ENCODE peak calls at places on chromosomes 7 and 10, in six cellular contexts. Z, I, H, X, P and K are unnamed samples.
A peak's percentile ranks its signal among the peaks of the same experiment; 100 is the strongest.

GRCh38 chr7:98394377-98394836 is 6.5 kb downstream of the BAIAP2L1 start:
- DNase-seq in Z (no peak), I (peak; percentile 73), H (no peak), X (no peak), P (no peak), K (peak; percentile 81)

GRCh38 chr7:37081436-37081835 is 357.1 kb upstream of the AOAH start:
- DNase-seq in Z (peak; percentile 39), I (no peak), H (no peak), X (no peak), P (peak; percentile 50), K (no peak)

GRCh38 chr7:148153611-148154010 is 437.0 kb upstream of the C7orf33 start:
- DNase-seq in Z (peak; percentile 88), I (no peak), H (no peak), X (peak; percentile 81), P (peak; percentile 93), K (no peak)

GRCh38 chr10:72764151-72764550 is 72.2 kb downstream of the MCU start:
- DNase-seq in Z (no peak), I (peak; percentile 64), H (no peak), X (no peak), P (no peak), K (peak; percentile 93)

GRCh38 chr7:122482212-122482611 is 177.7 kb upstream of the FEZF1 start:
- DNase-seq in Z (no peak), I (no peak), H (no peak), X (no peak), P (no peak), K (no peak)

GRCh38 chr7:157519246-157519645 is 182.4 kb downstream of the DNAJB6 start:
- DNase-seq in Z (no peak), I (no peak), H (peak; percentile 38), X (no peak), P (peak; percentile 17), K (no peak)

GRCh38 chr7:8260871-8261707 is 878 bp downstream of the ICA1 start:
- DNase-seq in Z (peak; percentile 79), I (no peak), H (no peak), X (peak; percentile 67), P (peak; percentile 67), K (no peak)

GRCh38 chr7:92644406-92645113 is 54.4 kb upstream of the FAM133B start:
- DNase-seq in Z (peak; percentile 86), I (no peak), H (no peak), X (peak; percentile 79), P (no peak), K (no peak)

GRCh38 chr7:41996381-41997035 is 240.5 kb downstream of the GLI3 start:
- DNase-seq in Z (no peak), I (peak; percentile 75), H (no peak), X (no peak), P (no peak), K (peak; percentile 76)

GRCh38 chr7:21966271-21966670 is 20.6 kb upstream of the CDCA7L start:
- DNase-seq in Z (no peak), I (no peak), H (no peak), X (no peak), P (no peak), K (no peak)

GRCh38 chr7:71817931-71818330 is 594.2 kb downstream of the CALN1 start:
- DNase-seq in Z (no peak), I (no peak), H (no peak), X (no peak), P (no peak), K (no peak)

GRCh38 chr10:29807407-29807806 is 172.6 kb upstream of the SVIL start:
- DNase-seq in Z (no peak), I (peak; percentile 85), H (no peak), X (no peak), P (no peak), K (peak; percentile 66)

GRCh38 chr7:140013676-140014075 is 49.1 kb downstream of the PARP12 start:
- DNase-seq in Z (no peak), I (no peak), H (no peak), X (no peak), P (no peak), K (no peak)

GRCh38 chr10:15871823-15872222 is 11.5 kb upstream of the MINDY3 start:
- DNase-seq in Z (no peak), I (no peak), H (no peak), X (no peak), P (no peak), K (no peak)

GRCh38 chr7:90111-91063 is 102.0 kb upstream of the FAM20C start:
- DNase-seq in Z (no peak), I (peak; percentile 87), H (no peak), X (no peak), P (no peak), K (peak; percentile 70)

GRCh38 chr10:124650263-124650662 is 93.9 kb downstream of the FAM53B start:
- DNase-seq in Z (no peak), I (no peak), H (no peak), X (no peak), P (no peak), K (no peak)

DNA sequence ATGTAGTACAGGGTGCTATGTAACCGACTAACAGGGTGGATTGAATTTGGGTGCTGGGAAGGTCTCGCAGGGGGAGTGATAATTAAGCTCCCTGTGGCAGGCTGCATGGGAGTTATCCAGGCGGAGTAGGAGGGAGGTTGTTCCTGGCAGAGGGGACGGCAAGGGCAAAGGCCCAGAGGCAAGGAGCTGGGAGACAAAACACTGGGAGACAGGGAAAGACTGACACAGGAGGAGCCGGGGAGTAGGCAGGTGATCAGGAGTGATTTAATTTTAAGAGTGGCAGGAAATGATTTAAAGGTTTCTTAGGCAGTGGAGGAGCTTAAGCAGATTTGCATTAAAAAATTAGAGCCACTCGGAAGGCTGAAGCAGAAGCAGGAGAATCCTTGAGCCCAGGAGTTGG is 40.7 kb upstream of the LEP start:
- DNase-seq in Z (no peak), I (no peak), H (no peak), X (no peak), P (no peak), K (no peak)
- H3K4me3 ChIP-seq in Z (no peak overlapping the region), I (no peak overlapping the region), H (no peak overlapping the region), X (no peak overlapping the region), P (no peak overlapping the region), K (no peak overlapping the region)

DNA sequence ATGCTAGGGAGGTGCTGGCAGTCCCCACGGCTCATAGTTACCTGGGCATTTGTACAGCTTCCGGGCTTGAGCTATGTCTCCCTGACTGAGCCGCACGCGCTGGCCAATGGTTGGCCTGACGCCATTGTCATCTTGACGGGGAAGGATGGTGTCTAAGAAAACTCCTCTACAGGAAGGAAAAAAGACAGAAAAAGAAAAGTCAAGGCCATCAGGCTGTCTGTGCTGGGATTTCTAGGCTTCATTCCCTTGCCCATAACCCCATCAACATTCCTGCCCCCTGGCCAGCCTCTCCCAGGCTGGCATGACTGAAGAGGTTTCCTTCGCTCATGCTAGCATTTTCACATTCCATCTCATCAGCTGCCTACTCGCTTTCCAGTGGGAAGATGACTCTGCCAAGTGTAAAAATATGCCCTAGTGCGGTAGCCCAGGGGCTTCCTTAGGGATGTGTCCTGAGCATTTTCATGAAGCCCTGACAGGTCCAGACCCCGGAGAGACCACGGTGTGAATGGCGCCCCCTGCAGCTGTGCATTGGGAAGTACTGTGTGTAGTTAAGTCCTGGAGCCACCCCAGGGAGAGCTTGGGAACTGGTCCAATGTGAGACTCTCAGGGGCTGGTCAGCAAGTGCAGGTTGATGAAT is 54.5 kb upstream of the OPALIN start:
- DNase-seq in Z (no peak), I (no peak), H (peak; percentile 81), X (no peak), P (no peak), K (no peak)
- TF ChIP-seq CTCF in Z (no peak), I (no peak), H (peak; percentile 79), X (peak; percentile 20), P (no peak), K (no peak)

DNA sequence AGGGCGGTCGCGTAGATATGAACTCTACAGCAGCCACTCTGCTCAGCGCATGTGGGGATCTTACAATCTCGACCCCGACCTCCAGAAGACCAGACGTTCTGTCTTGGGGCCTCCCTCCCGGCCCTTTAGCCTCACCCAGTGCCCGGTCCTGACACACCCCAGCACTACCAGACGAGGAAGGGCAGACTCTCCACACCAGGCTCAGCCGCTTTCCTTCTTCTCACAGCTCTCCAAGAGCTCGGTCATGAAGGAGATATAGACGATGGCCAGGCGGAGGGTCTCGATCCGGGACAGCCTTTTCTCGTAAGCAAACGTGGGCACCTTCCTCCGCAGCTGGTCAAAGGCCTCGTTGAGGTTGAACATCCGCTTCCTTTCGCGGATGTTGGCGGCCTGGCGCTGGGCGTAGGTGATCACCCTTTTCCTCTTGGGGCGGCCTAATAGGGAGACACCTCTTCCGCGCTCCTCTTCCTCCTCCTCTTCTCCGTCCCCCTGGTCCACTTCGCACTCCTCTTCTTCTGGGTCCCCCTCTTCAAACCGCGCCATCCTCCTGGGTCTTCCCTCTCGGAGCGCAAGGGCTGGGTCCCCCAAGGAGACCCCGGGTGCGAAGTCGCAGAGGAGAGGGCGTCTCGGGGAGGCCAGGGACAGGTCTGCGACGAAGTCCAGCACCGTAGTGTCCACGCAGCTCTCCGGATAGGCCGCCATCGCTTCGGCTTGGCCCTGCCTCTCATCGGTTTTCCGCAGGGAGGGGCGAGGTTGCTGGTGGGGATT is at the start of gene FERD3L:
- DNase-seq in Z (no peak), I (no peak), H (peak; percentile 65), X (no peak), P (no peak), K (no peak)
- H3K4me3 ChIP-seq in Z (peak within 1 kb of the TSS; percentile 40), I (peak within 1 kb of the TSS; percentile 10), H (peak within 1 kb of the TSS; percentile 79), X (peak within 1 kb of the TSS; percentile 49), P (no peak within 1 kb of the TSS), K (no peak within 1 kb of the TSS)

GRCh38 chr7:123749537-123749857 is 694 bp upstream of the WASL start:
- DNase-seq in Z (peak; percentile 43), I (peak; percentile 73), H (no peak), X (no peak), P (no peak), K (no peak)
- TF ChIP-seq CTCF in Z (no peak), I (no peak), H (peak; percentile 44), X (peak; percentile 41), P (no peak), K (peak; percentile 27)

GRCh38 chr7:113256883-113257531 is 138.7 kb upstream of the SMIM30 start:
- DNase-seq in Z (no peak), I (no peak), H (no peak), X (no peak), P (no peak), K (no peak)
- H3K4me3 ChIP-seq in Z (no peak overlapping the region), I (no peak overlapping the region), H (no peak overlapping the region), X (no peak overlapping the region), P (no peak overlapping the region), K (no peak overlapping the region)

GRCh38 chr10:78973901-78974408 is 94.8 kb upstream of the ZMIZ1 start:
- DNase-seq in Z (peak; percentile 80), I (no peak), H (peak; percentile 94), X (peak; percentile 78), P (no peak), K (no peak)
- TF ChIP-seq CTCF in Z (no peak), I (no peak), H (peak; percentile 43), X (peak; percentile 45), P (no peak), K (peak; percentile 3)

GRCh38 chr10:43622022-43622421 is 15.8 kb downstream of the ZNF485 start:
- DNase-seq in Z (no peak), I (no peak), H (no peak), X (no peak), P (no peak), K (no peak)
- H3K4me3 ChIP-seq in Z (no peak overlapping the region), I (no peak overlapping the region), H (no peak overlapping the region), X (no peak overlapping the region), P (no peak overlapping the region), K (no peak overlapping the region)